ENCODE peak calls at places on chromosomes 13 and 19, in nine cellular contexts. One of them, this sample, is unnamed.

GRCh38 chr13:41700790-41701310 is 243.5 kb downstream of the RGCC start:
- DNase-seq in caudate nucleus: no peak
- DNase-seq in upper lobe of right lung: no peak
- DNase-seq in tibial artery: no peak
- DNase-seq in psoas muscle: no peak
- DNase-seq in left ventricle myocardium inferior: no peak
- DNase-seq in uterus: peak; percentile 17
- DNase-seq in right atrium auricular region: no peak
- DNase-seq in heart left ventricle: peak; percentile 38
- DNase-seq in this sample: no peak

GRCh38 chr13:30618186-30618937 is 642 bp downstream of the USPL1 start:
- DNase-seq in caudate nucleus: no peak
- DNase-seq in upper lobe of right lung: no peak
- DNase-seq in tibial artery: peak; percentile 39
- DNase-seq in psoas muscle: peak; percentile 60
- DNase-seq in left ventricle myocardium inferior: no peak
- DNase-seq in uterus: no peak
- DNase-seq in right atrium auricular region: no peak
- DNase-seq in heart left ventricle: peak; percentile 24
- DNase-seq in this sample: peak; percentile 74

GRCh38 chr13:73975767-73976166 is 158.4 kb downstream of the KLF12 start:
- DNase-seq in caudate nucleus: no peak
- DNase-seq in upper lobe of right lung: no peak
- DNase-seq in tibial artery: no peak
- DNase-seq in psoas muscle: no peak
- DNase-seq in left ventricle myocardium inferior: no peak
- DNase-seq in uterus: no peak
- DNase-seq in right atrium auricular region: no peak
- DNase-seq in heart left ventricle: no peak
- DNase-seq in this sample: no peak

GRCh38 chr19:15129856-15130580 is 22.8 kb downstream of the SYDE1 start:
- DNase-seq in caudate nucleus: no peak
- DNase-seq in upper lobe of right lung: no peak
- DNase-seq in tibial artery: no peak
- DNase-seq in psoas muscle: no peak
- DNase-seq in left ventricle myocardium inferior: no peak
- DNase-seq in uterus: no peak
- DNase-seq in right atrium auricular region: no peak
- DNase-seq in heart left ventricle: no peak
- DNase-seq in this sample: no peak

GRCh38 chr13:101019126-101019525 is 344.5 kb upstream of the TMTC4 start:
- DNase-seq in caudate nucleus: no peak
- DNase-seq in upper lobe of right lung: no peak
- DNase-seq in tibial artery: no peak
- DNase-seq in psoas muscle: no peak
- DNase-seq in left ventricle myocardium inferior: no peak
- DNase-seq in uterus: no peak
- DNase-seq in right atrium auricular region: no peak
- DNase-seq in heart left ventricle: no peak
- DNase-seq in this sample: no peak

GRCh38 chr13:47004022-47004421 is 107.2 kb upstream of the HTR2A start:
- DNase-seq in caudate nucleus: no peak
- DNase-seq in upper lobe of right lung: no peak
- DNase-seq in tibial artery: no peak
- DNase-seq in psoas muscle: no peak
- DNase-seq in left ventricle myocardium inferior: no peak
- DNase-seq in uterus: no peak
- DNase-seq in right atrium auricular region: no peak
- DNase-seq in heart left ventricle: no peak
- DNase-seq in this sample: no peak

GRCh38 chr13:41418027-41418426 is 39.3 kb upstream of the RGCC start:
- DNase-seq in caudate nucleus: no peak
- DNase-seq in upper lobe of right lung: no peak
- DNase-seq in tibial artery: no peak
- DNase-seq in psoas muscle: no peak
- DNase-seq in left ventricle myocardium inferior: no peak
- DNase-seq in uterus: no peak
- DNase-seq in right atrium auricular region: no peak
- DNase-seq in heart left ventricle: no peak
- DNase-seq in this sample: no peak

GRCh38 chr19:33143897-33144405 is 12.0 kb downstream of the WDR88 start:
- DNase-seq in caudate nucleus: peak; percentile 3
- DNase-seq in upper lobe of right lung: peak; percentile 72
- DNase-seq in tibial artery: peak; percentile 54
- DNase-seq in psoas muscle: peak; percentile 80
- DNase-seq in left ventricle myocardium inferior: peak; percentile 49
- DNase-seq in uterus: peak; percentile 50
- DNase-seq in right atrium auricular region: peak; percentile 73
- DNase-seq in heart left ventricle: peak; percentile 70
- DNase-seq in this sample: no peak

DNA sequence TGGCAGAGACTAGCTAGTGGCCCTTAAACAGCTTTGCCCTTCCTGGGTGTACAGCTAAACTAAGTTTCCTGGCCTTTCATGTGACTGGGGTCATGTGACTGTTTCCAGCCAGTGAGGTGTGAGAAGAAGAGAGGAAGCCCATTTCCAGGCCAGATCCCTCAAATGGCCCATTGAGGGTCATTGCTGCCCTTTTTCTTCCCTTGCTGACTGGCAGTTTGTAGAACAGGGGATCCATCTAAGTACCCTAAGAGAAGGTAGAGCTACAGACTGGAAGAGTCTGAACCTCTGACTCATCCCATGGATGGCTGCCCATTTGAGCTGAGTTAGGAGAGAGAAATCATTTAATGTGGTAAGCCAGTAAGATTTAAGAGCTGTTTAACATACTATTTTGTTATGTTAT is 2.8 kb downstream of the SWSAP1 start:
- DNase-seq in caudate nucleus: no peak
- DNase-seq in upper lobe of right lung: no peak
- DNase-seq in tibial artery: peak; percentile 63
- DNase-seq in psoas muscle: no peak
- DNase-seq in left ventricle myocardium inferior: no peak
- DNase-seq in uterus: peak; percentile 84
- DNase-seq in right atrium auricular region: no peak
- DNase-seq in heart left ventricle: no peak
- DNase-seq in this sample: no peak
- H3K27ac ChIP-seq in caudate nucleus: peak overlapping the region; percentile 19
- H3K27ac ChIP-seq in upper lobe of right lung: peak overlapping the region; percentile 6
- H3K27ac ChIP-seq in tibial artery: peak overlapping the region; percentile 59
- H3K27ac ChIP-seq in psoas muscle: no peak overlapping the region
- H3K27ac ChIP-seq in left ventricle myocardium inferior: peak overlapping the region; percentile 97
- H3K27ac ChIP-seq in uterus: peak overlapping the region; percentile 93
- H3K27ac ChIP-seq in right atrium auricular region: peak overlapping the region; percentile 30
- H3K27ac ChIP-seq in heart left ventricle: no peak overlapping the region
- H3K27ac ChIP-seq in this sample: no peak overlapping the region

GRCh38 chr13:63551731-63552130 is 2136.1 kb upstream of the PCDH20 start:
- DNase-seq in caudate nucleus: no peak
- DNase-seq in upper lobe of right lung: no peak
- DNase-seq in tibial artery: no peak
- DNase-seq in psoas muscle: no peak
- DNase-seq in left ventricle myocardium inferior: no peak
- DNase-seq in uterus: no peak
- DNase-seq in right atrium auricular region: no peak
- DNase-seq in heart left ventricle: no peak
- DNase-seq in this sample: no peak
- H3K27ac ChIP-seq in caudate nucleus: no peak overlapping the region
- H3K27ac ChIP-seq in upper lobe of right lung: no peak overlapping the region
- H3K27ac ChIP-seq in tibial artery: no peak overlapping the region
- H3K27ac ChIP-seq in psoas muscle: no peak overlapping the region
- H3K27ac ChIP-seq in left ventricle myocardium inferior: no peak overlapping the region
- H3K27ac ChIP-seq in uterus: no peak overlapping the region
- H3K27ac ChIP-seq in right atrium auricular region: no peak overlapping the region
- H3K27ac ChIP-seq in heart left ventricle: no peak overlapping the region
- H3K27ac ChIP-seq in this sample: no peak overlapping the region

DNA sequence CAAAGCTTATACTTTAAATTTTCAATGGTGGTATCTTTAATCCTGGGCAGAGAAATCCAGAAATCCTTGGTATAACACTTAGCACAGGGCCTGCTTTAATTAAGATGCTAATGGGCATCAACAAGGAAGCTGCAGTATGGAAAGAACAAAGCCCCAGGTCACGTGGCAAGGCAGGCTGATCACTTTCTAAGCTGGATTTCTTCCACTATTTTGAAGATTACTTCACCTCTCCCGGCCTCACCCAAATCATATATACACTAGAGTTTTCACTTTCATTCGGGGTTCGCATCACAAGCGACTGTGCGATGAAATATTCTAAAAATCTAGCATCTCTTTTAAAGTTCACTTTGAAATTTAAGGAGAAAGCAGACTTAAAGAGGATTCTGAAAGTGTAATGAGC is 71.8 kb downstream of the STARD13 start:
- DNase-seq in caudate nucleus: no peak
- DNase-seq in upper lobe of right lung: no peak
- DNase-seq in tibial artery: no peak
- DNase-seq in psoas muscle: no peak
- DNase-seq in left ventricle myocardium inferior: no peak
- DNase-seq in uterus: no peak
- DNase-seq in right atrium auricular region: no peak
- DNase-seq in heart left ventricle: no peak
- DNase-seq in this sample: no peak
- H3K27ac ChIP-seq in caudate nucleus: no peak overlapping the region
- H3K27ac ChIP-seq in upper lobe of right lung: no peak overlapping the region
- H3K27ac ChIP-seq in tibial artery: peak overlapping the region; percentile 23
- H3K27ac ChIP-seq in psoas muscle: no peak overlapping the region
- H3K27ac ChIP-seq in left ventricle myocardium inferior: peak overlapping the region; percentile 0
- H3K27ac ChIP-seq in uterus: peak overlapping the region; percentile 50
- H3K27ac ChIP-seq in right atrium auricular region: peak overlapping the region; percentile 17
- H3K27ac ChIP-seq in heart left ventricle: no peak overlapping the region
- H3K27ac ChIP-seq in this sample: no peak overlapping the region

GRCh38 chr19:44814517-44814916 is 5.6 kb downstream of the BCAM start:
- DNase-seq in caudate nucleus: no peak
- DNase-seq in upper lobe of right lung: no peak
- DNase-seq in tibial artery: no peak
- DNase-seq in psoas muscle: no peak
- DNase-seq in left ventricle myocardium inferior: no peak
- DNase-seq in uterus: no peak
- DNase-seq in right atrium auricular region: no peak
- DNase-seq in heart left ventricle: no peak
- DNase-seq in this sample: no peak

GRCh38 chr19:44814132-44814470 is 5.2 kb downstream of the BCAM start:
- DNase-seq in caudate nucleus: no peak
- DNase-seq in upper lobe of right lung: no peak
- DNase-seq in tibial artery: no peak
- DNase-seq in psoas muscle: no peak
- DNase-seq in left ventricle myocardium inferior: no peak
- DNase-seq in uterus: no peak
- DNase-seq in right atrium auricular region: no peak
- DNase-seq in heart left ventricle: no peak
- DNase-seq in this sample: no peak

GRCh38 chr19:44812142-44812718 is 3.3 kb downstream of the BCAM start:
- DNase-seq in caudate nucleus: no peak
- DNase-seq in upper lobe of right lung: no peak
- DNase-seq in tibial artery: no peak
- DNase-seq in psoas muscle: no peak
- DNase-seq in left ventricle myocardium inferior: no peak
- DNase-seq in uterus: no peak
- DNase-seq in right atrium auricular region: no peak
- DNase-seq in heart left ventricle: no peak
- DNase-seq in this sample: no peak

GRCh38 chr19:44810555-44811447 is 1.9 kb downstream of the BCAM start:
- DNase-seq in caudate nucleus: no peak
- DNase-seq in upper lobe of right lung: no peak
- DNase-seq in tibial artery: no peak
- DNase-seq in psoas muscle: no peak
- DNase-seq in left ventricle myocardium inferior: no peak
- DNase-seq in uterus: no peak
- DNase-seq in right atrium auricular region: no peak
- DNase-seq in heart left ventricle: no peak
- DNase-seq in this sample: no peak

GRCh38 chr19:44813331-44814131 is 4.6 kb downstream of the BCAM start:
- DNase-seq in caudate nucleus: no peak
- DNase-seq in upper lobe of right lung: no peak
- DNase-seq in tibial artery: no peak
- DNase-seq in psoas muscle: no peak
- DNase-seq in left ventricle myocardium inferior: no peak
- DNase-seq in uterus: no peak
- DNase-seq in right atrium auricular region: no peak
- DNase-seq in heart left ventricle: no peak
- DNase-seq in this sample: no peak
- H3K27ac ChIP-seq in caudate nucleus: no peak overlapping the region
- H3K27ac ChIP-seq in upper lobe of right lung: no peak overlapping the region
- H3K27ac ChIP-seq in tibial artery: peak overlapping the region; percentile 38
- H3K27ac ChIP-seq in psoas muscle: no peak overlapping the region
- H3K27ac ChIP-seq in left ventricle myocardium inferior: peak overlapping the region; percentile 23
- H3K27ac ChIP-seq in uterus: no peak overlapping the region
- H3K27ac ChIP-seq in right atrium auricular region: no peak overlapping the region
- H3K27ac ChIP-seq in heart left ventricle: no peak overlapping the region
- H3K27ac ChIP-seq in this sample: no peak overlapping the region

DNA sequence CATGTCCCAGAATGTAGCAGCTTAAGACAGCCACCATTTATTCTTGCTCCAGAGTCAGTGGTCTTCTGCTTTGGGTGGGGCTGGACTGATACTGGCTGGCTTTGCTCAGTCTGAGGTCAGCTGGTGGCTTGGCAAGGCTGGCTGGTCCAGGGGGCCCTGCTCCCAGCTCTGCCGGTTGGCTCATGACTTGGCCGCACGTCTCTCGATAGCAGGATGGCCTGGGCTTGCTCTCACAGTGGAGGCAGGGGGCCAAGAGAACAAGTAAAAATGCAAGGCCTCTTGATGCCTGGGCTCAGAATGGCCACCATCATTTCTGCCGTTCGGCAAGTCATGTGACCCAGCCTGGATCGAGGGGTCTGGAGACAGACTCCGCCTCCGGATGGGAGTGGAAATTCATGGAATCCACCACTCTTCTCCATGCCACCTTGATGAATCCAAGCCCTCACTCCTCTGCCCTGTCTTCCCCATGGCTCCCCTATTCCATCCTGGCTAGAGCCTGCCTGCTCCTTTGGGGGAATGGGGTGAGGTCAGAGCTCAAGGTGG is 13.1 kb downstream of the ACTMAP start:
- DNase-seq in caudate nucleus: no peak
- DNase-seq in upper lobe of right lung: peak; percentile 64
- DNase-seq in tibial artery: no peak
- DNase-seq in psoas muscle: no peak
- DNase-seq in left ventricle myocardium inferior: no peak
- DNase-seq in uterus: no peak
- DNase-seq in right atrium auricular region: no peak
- DNase-seq in heart left ventricle: no peak
- DNase-seq in this sample: no peak
- H3K27ac ChIP-seq in caudate nucleus: no peak overlapping the region
- H3K27ac ChIP-seq in upper lobe of right lung: no peak overlapping the region
- H3K27ac ChIP-seq in tibial artery: no peak overlapping the region
- H3K27ac ChIP-seq in psoas muscle: no peak overlapping the region
- H3K27ac ChIP-seq in left ventricle myocardium inferior: peak overlapping the region; percentile 31
- H3K27ac ChIP-seq in uterus: no peak overlapping the region
- H3K27ac ChIP-seq in right atrium auricular region: no peak overlapping the region
- H3K27ac ChIP-seq in heart left ventricle: no peak overlapping the region
- H3K27ac ChIP-seq in this sample: peak overlapping the region; percentile 13

GRCh38 chr19:12828494-12828893 is 5.9 kb downstream of the RTBDN start:
- DNase-seq in caudate nucleus: no peak
- DNase-seq in upper lobe of right lung: no peak
- DNase-seq in tibial artery: no peak
- DNase-seq in psoas muscle: no peak
- DNase-seq in left ventricle myocardium inferior: no peak
- DNase-seq in uterus: no peak
- DNase-seq in right atrium auricular region: no peak
- DNase-seq in heart left ventricle: no peak
- DNase-seq in this sample: no peak
- H3K27ac ChIP-seq in caudate nucleus: no peak overlapping the region
- H3K27ac ChIP-seq in upper lobe of right lung: no peak overlapping the region
- H3K27ac ChIP-seq in tibial artery: no peak overlapping the region
- H3K27ac ChIP-seq in psoas muscle: no peak overlapping the region
- H3K27ac ChIP-seq in left ventricle myocardium inferior: no peak overlapping the region
- H3K27ac ChIP-seq in uterus: no peak overlapping the region
- H3K27ac ChIP-seq in right atrium auricular region: no peak overlapping the region
- H3K27ac ChIP-seq in heart left ventricle: no peak overlapping the region
- H3K27ac ChIP-seq in this sample: no peak overlapping the region

GRCh38 chr19:2288743-2289713 is 7.1 kb upstream of the PEAK3 start:
- DNase-seq in caudate nucleus: no peak
- DNase-seq in upper lobe of right lung: no peak
- DNase-seq in tibial artery: no peak
- DNase-seq in psoas muscle: no peak
- DNase-seq in left ventricle myocardium inferior: no peak
- DNase-seq in uterus: no peak
- DNase-seq in right atrium auricular region: no peak
- DNase-seq in heart left ventricle: no peak
- DNase-seq in this sample: no peak
- H3K27ac ChIP-seq in caudate nucleus: peak overlapping the region; percentile 44
- H3K27ac ChIP-seq in upper lobe of right lung: peak overlapping the region; percentile 75
- H3K27ac ChIP-seq in tibial artery: no peak overlapping the region
- H3K27ac ChIP-seq in psoas muscle: no peak overlapping the region
- H3K27ac ChIP-seq in left ventricle myocardium inferior: no peak overlapping the region
- H3K27ac ChIP-seq in uterus: no peak overlapping the region
- H3K27ac ChIP-seq in right atrium auricular region: peak overlapping the region; percentile 26
- H3K27ac ChIP-seq in heart left ventricle: no peak overlapping the region
- H3K27ac ChIP-seq in this sample: peak overlapping the region; percentile 35